ENCODE peak calls at places on chromosome 11, in nine cellular contexts. One of them, this sample, is unnamed.

GRCh38 chr11:69550846-69551245 is 69.4 kb downstream of the LINC01488 start:
- DNase-seq in SW 1271: no peak
- DNase-seq in AG04450: no peak
- DNase-seq in stromal cell of bone marrow: no peak
- DNase-seq in iPS-NIHi11: no peak
- DNase-seq in head of caudate nucleus: no peak
- DNase-seq in cardiac fibroblast: no peak
- DNase-seq in NCI-H2029: no peak
- DNase-seq in GM12891: no peak
- DNase-seq in this sample: no peak

GRCh38 chr11:19977941-19978340 is 182.3 kb downstream of the DBX1 start:
- DNase-seq in AG04450: no peak
- DNase-seq in SW 1271: no peak
- DNase-seq in head of caudate nucleus: no peak
- DNase-seq in stromal cell of bone marrow: no peak
- DNase-seq in iPS-NIHi11: no peak
- DNase-seq in GM12891: no peak
- DNase-seq in cardiac fibroblast: no peak
- DNase-seq in NCI-H2029: no peak
- DNase-seq in this sample: no peak

GRCh38 chr11:116171271-116172140 is 601.3 kb downstream of the BUD13 start:
- DNase-seq in head of caudate nucleus: peak
- DNase-seq in AG04450: no peak
- DNase-seq in GM12891: no peak
- DNase-seq in NCI-H2029: no peak
- DNase-seq in stromal cell of bone marrow: no peak
- DNase-seq in cardiac fibroblast: no peak
- DNase-seq in iPS-NIHi11: no peak
- DNase-seq in SW 1271: no peak
- DNase-seq in this sample: no peak

GRCh38 chr11:44600261-44600660 is 34.8 kb downstream of the CD82 start:
- DNase-seq in iPS-NIHi11: no peak
- DNase-seq in head of caudate nucleus: peak
- DNase-seq in NCI-H2029: no peak
- DNase-seq in cardiac fibroblast: no peak
- DNase-seq in stromal cell of bone marrow: no peak
- DNase-seq in GM12891: no peak
- DNase-seq in SW 1271: no peak
- DNase-seq in AG04450: no peak
- DNase-seq in this sample: no peak

GRCh38 chr11:70786021-70786665 is 387.8 kb downstream of the CTTN start:
- DNase-seq in cardiac fibroblast: no peak
- DNase-seq in NCI-H2029: no peak
- DNase-seq in iPS-NIHi11: no peak
- DNase-seq in head of caudate nucleus: no peak
- DNase-seq in AG04450: no peak
- DNase-seq in GM12891: no peak
- DNase-seq in stromal cell of bone marrow: no peak
- DNase-seq in SW 1271: no peak
- DNase-seq in this sample: no peak

GRCh38 chr11:27216268-27217149 is 146.5 kb downstream of the CCDC34 start:
- DNase-seq in cardiac fibroblast: peak
- DNase-seq in GM12891: no peak
- DNase-seq in stromal cell of bone marrow: no peak
- DNase-seq in SW 1271: no peak
- DNase-seq in AG04450: no peak
- DNase-seq in head of caudate nucleus: no peak
- DNase-seq in iPS-NIHi11: no peak
- DNase-seq in NCI-H2029: peak
- DNase-seq in this sample: no peak

GRCh38 chr11:68020575-68020974 is 9.9 kb upstream of the NDUFS8 start:
- DNase-seq in NCI-H2029: no peak
- DNase-seq in cardiac fibroblast: peak
- DNase-seq in stromal cell of bone marrow: no peak
- DNase-seq in SW 1271: peak
- DNase-seq in iPS-NIHi11: peak
- DNase-seq in head of caudate nucleus: no peak
- DNase-seq in AG04450: no peak
- DNase-seq in GM12891: no peak
- DNase-seq in this sample: peak

GRCh38 chr11:69949327-69949726 is 128.8 kb upstream of the ANO1 start:
- DNase-seq in stromal cell of bone marrow: peak
- DNase-seq in NCI-H2029: no peak
- DNase-seq in SW 1271: peak
- DNase-seq in GM12891: no peak
- DNase-seq in AG04450: no peak
- DNase-seq in iPS-NIHi11: peak
- DNase-seq in cardiac fibroblast: peak
- DNase-seq in head of caudate nucleus: no peak
- DNase-seq in this sample: no peak

GRCh38 chr11:116215471-116216113 is 557.2 kb downstream of the BUD13 start:
- DNase-seq in cardiac fibroblast: no peak
- DNase-seq in AG04450: no peak
- DNase-seq in head of caudate nucleus: no peak
- DNase-seq in stromal cell of bone marrow: no peak
- DNase-seq in NCI-H2029: no peak
- DNase-seq in SW 1271: no peak
- DNase-seq in GM12891: no peak
- DNase-seq in iPS-NIHi11: peak
- DNase-seq in this sample: no peak

GRCh38 chr11:133530501-133530835 is 1.8 kb downstream of the OPCML start:
- DNase-seq in SW 1271: no peak
- DNase-seq in NCI-H2029: no peak
- DNase-seq in iPS-NIHi11: peak
- DNase-seq in stromal cell of bone marrow: no peak
- DNase-seq in cardiac fibroblast: no peak
- DNase-seq in head of caudate nucleus: peak
- DNase-seq in AG04450: no peak
- DNase-seq in GM12891: no peak
- DNase-seq in this sample: no peak

GRCh38 chr11:102186836-102187235 is 76.6 kb downstream of the YAP1 start:
- DNase-seq in stromal cell of bone marrow: no peak
- DNase-seq in GM12891: no peak
- DNase-seq in iPS-NIHi11: peak
- DNase-seq in head of caudate nucleus: no peak
- DNase-seq in SW 1271: no peak
- DNase-seq in cardiac fibroblast: no peak
- DNase-seq in AG04450: no peak
- DNase-seq in NCI-H2029: no peak
- DNase-seq in this sample: no peak

GRCh38 chr11:2194877-2195755 is 23.5 kb upstream of the TH start:
- DNase-seq in iPS-NIHi11: peak
- DNase-seq in stromal cell of bone marrow: no peak
- DNase-seq in head of caudate nucleus: peak
- DNase-seq in GM12891: peak
- DNase-seq in AG04450: no peak
- DNase-seq in SW 1271: peak
- DNase-seq in cardiac fibroblast: peak
- DNase-seq in NCI-H2029: no peak
- DNase-seq in this sample: peak

GRCh38 chr11:11186249-11186648 is 166.8 kb downstream of the CSNK2A3 start:
- DNase-seq in NCI-H2029: no peak
- DNase-seq in cardiac fibroblast: no peak
- DNase-seq in AG04450: no peak
- DNase-seq in stromal cell of bone marrow: no peak
- DNase-seq in GM12891: no peak
- DNase-seq in SW 1271: no peak
- DNase-seq in iPS-NIHi11: no peak
- DNase-seq in head of caudate nucleus: no peak
- DNase-seq in this sample: no peak

GRCh38 chr11:279040-279965 is 1.1 kb downstream of the NLRP6 start:
- DNase-seq in iPS-NIHi11: no peak
- DNase-seq in AG04450: no peak
- DNase-seq in GM12891: peak
- DNase-seq in head of caudate nucleus: no peak
- DNase-seq in SW 1271: no peak
- DNase-seq in NCI-H2029: no peak
- DNase-seq in stromal cell of bone marrow: no peak
- DNase-seq in cardiac fibroblast: no peak
- DNase-seq in this sample: no peak

GRCh38 chr11:66363805-66364535 is 7.6 kb downstream of the SLC29A2 start:
- DNase-seq in head of caudate nucleus: peak
- DNase-seq in iPS-NIHi11: peak
- DNase-seq in AG04450: no peak
- DNase-seq in NCI-H2029: no peak
- DNase-seq in SW 1271: no peak
- DNase-seq in GM12891: peak
- DNase-seq in stromal cell of bone marrow: no peak
- DNase-seq in cardiac fibroblast: peak
- DNase-seq in this sample: peak

GRCh38 chr11:111982019-111982464 is 43.2 kb upstream of the DLAT start:
- DNase-seq in cardiac fibroblast: peak
- DNase-seq in head of caudate nucleus: peak
- DNase-seq in stromal cell of bone marrow: no peak
- DNase-seq in AG04450: no peak
- DNase-seq in NCI-H2029: peak
- DNase-seq in iPS-NIHi11: peak
- DNase-seq in GM12891: peak
- DNase-seq in SW 1271: peak
- DNase-seq in this sample: no peak

GRCh38 chr11:92697461-92698314 is 271.8 kb upstream of the MTNR1B start:
- DNase-seq in GM12891: no peak
- DNase-seq in AG04450: no peak
- DNase-seq in stromal cell of bone marrow: peak
- DNase-seq in cardiac fibroblast: no peak
- DNase-seq in NCI-H2029: no peak
- DNase-seq in SW 1271: no peak
- DNase-seq in head of caudate nucleus: no peak
- DNase-seq in iPS-NIHi11: no peak
- DNase-seq in this sample: no peak

GRCh38 chr11:12402027-12402426 is 24.7 kb downstream of the PARVA start:
- DNase-seq in AG04450: no peak
- DNase-seq in head of caudate nucleus: no peak
- DNase-seq in cardiac fibroblast: no peak
- DNase-seq in GM12891: no peak
- DNase-seq in SW 1271: no peak
- DNase-seq in stromal cell of bone marrow: no peak
- DNase-seq in NCI-H2029: no peak
- DNase-seq in iPS-NIHi11: no peak
- DNase-seq in this sample: no peak

GRCh38 chr11:119764108-119764874 is 35.3 kb upstream of the NECTIN1 start:
- DNase-seq in AG04450: no peak
- DNase-seq in cardiac fibroblast: no peak
- DNase-seq in GM12891: no peak
- DNase-seq in stromal cell of bone marrow: peak
- DNase-seq in NCI-H2029: peak
- DNase-seq in SW 1271: no peak
- DNase-seq in iPS-NIHi11: no peak
- DNase-seq in head of caudate nucleus: peak
- DNase-seq in this sample: no peak

GRCh38 chr11:122782222-122782621 is 56.1 kb upstream of the CRTAM start:
- DNase-seq in iPS-NIHi11: no peak
- DNase-seq in GM12891: no peak
- DNase-seq in cardiac fibroblast: peak
- DNase-seq in stromal cell of bone marrow: no peak
- DNase-seq in head of caudate nucleus: no peak
- DNase-seq in AG04450: no peak
- DNase-seq in NCI-H2029: no peak
- DNase-seq in SW 1271: no peak
- DNase-seq in this sample: no peak

GRCh38 chr11:1303973-1304372 is 5.5 kb downstream of the TOLLIP start:
- DNase-seq in SW 1271: no peak
- DNase-seq in NCI-H2029: no peak
- DNase-seq in AG04450: no peak
- DNase-seq in GM12891: no peak
- DNase-seq in cardiac fibroblast: no peak
- DNase-seq in iPS-NIHi11: no peak
- DNase-seq in stromal cell of bone marrow: no peak
- DNase-seq in head of caudate nucleus: no peak
- DNase-seq in this sample: no peak

GRCh38 chr11:62461740-62462522 is 43.1 kb downstream of the SCGB1A1 start:
- DNase-seq in head of caudate nucleus: no peak
- DNase-seq in stromal cell of bone marrow: no peak
- DNase-seq in SW 1271: no peak
- DNase-seq in iPS-NIHi11: no peak
- DNase-seq in cardiac fibroblast: peak
- DNase-seq in NCI-H2029: no peak
- DNase-seq in GM12891: no peak
- DNase-seq in AG04450: no peak
- DNase-seq in this sample: no peak

GRCh38 chr11:16356751-16357365 is 512 bp upstream of the SOX6 start:
- DNase-seq in stromal cell of bone marrow: peak
- DNase-seq in GM12891: no peak
- DNase-seq in head of caudate nucleus: peak
- DNase-seq in SW 1271: no peak
- DNase-seq in NCI-H2029: no peak
- DNase-seq in iPS-NIHi11: no peak
- DNase-seq in cardiac fibroblast: no peak
- DNase-seq in AG04450: no peak
- DNase-seq in this sample: no peak

GRCh38 chr11:26285593-26285992 is 46.3 kb upstream of the ANO3 start:
- DNase-seq in head of caudate nucleus: no peak
- DNase-seq in SW 1271: no peak
- DNase-seq in iPS-NIHi11: no peak
- DNase-seq in cardiac fibroblast: no peak
- DNase-seq in AG04450: no peak
- DNase-seq in stromal cell of bone marrow: no peak
- DNase-seq in NCI-H2029: no peak
- DNase-seq in GM12891: no peak
- DNase-seq in this sample: peak

GRCh38 chr11:70271635-70271953 is 1.1 kb downstream of the PPFIA1 start:
- DNase-seq in SW 1271: no peak
- DNase-seq in stromal cell of bone marrow: no peak
- DNase-seq in NCI-H2029: no peak
- DNase-seq in GM12891: no peak
- DNase-seq in iPS-NIHi11: no peak
- DNase-seq in head of caudate nucleus: no peak
- DNase-seq in cardiac fibroblast: no peak
- DNase-seq in AG04450: no peak
- DNase-seq in this sample: no peak

GRCh38 chr11:11513438-11513837 is 108.4 kb downstream of the GALNT18 start:
- DNase-seq in stromal cell of bone marrow: peak
- DNase-seq in AG04450: no peak
- DNase-seq in GM12891: no peak
- DNase-seq in iPS-NIHi11: no peak
- DNase-seq in SW 1271: no peak
- DNase-seq in NCI-H2029: no peak
- DNase-seq in cardiac fibroblast: no peak
- DNase-seq in head of caudate nucleus: no peak
- DNase-seq in this sample: no peak

GRCh38 chr11:67674442-67674871 is at the start of gene ALDH3B2:
- DNase-seq in NCI-H2029: no peak
- DNase-seq in SW 1271: no peak
- DNase-seq in cardiac fibroblast: no peak
- DNase-seq in stromal cell of bone marrow: no peak
- DNase-seq in GM12891: no peak
- DNase-seq in iPS-NIHi11: peak
- DNase-seq in head of caudate nucleus: no peak
- DNase-seq in AG04450: no peak
- DNase-seq in this sample: no peak

GRCh38 chr11:128814856-128815705 is 52.0 kb downstream of the KCNJ1 start:
- DNase-seq in head of caudate nucleus: no peak
- DNase-seq in GM12891: no peak
- DNase-seq in stromal cell of bone marrow: peak
- DNase-seq in iPS-NIHi11: peak
- DNase-seq in AG04450: peak
- DNase-seq in SW 1271: peak
- DNase-seq in cardiac fibroblast: peak
- DNase-seq in NCI-H2029: no peak
- DNase-seq in this sample: no peak

GRCh38 chr11:133821776-133822175 is 23.5 kb downstream of the SPATA19 start:
- DNase-seq in stromal cell of bone marrow: no peak
- DNase-seq in AG04450: no peak
- DNase-seq in SW 1271: no peak
- DNase-seq in cardiac fibroblast: peak
- DNase-seq in iPS-NIHi11: peak
- DNase-seq in head of caudate nucleus: peak
- DNase-seq in NCI-H2029: peak
- DNase-seq in GM12891: peak
- DNase-seq in this sample: peak

GRCh38 chr11:74720596-74721478 is 10.4 kb downstream of the CHRDL2 start:
- DNase-seq in cardiac fibroblast: peak
- DNase-seq in stromal cell of bone marrow: no peak
- DNase-seq in iPS-NIHi11: no peak
- DNase-seq in head of caudate nucleus: peak
- DNase-seq in NCI-H2029: no peak
- DNase-seq in GM12891: no peak
- DNase-seq in AG04450: peak
- DNase-seq in SW 1271: no peak
- DNase-seq in this sample: no peak

GRCh38 chr11:61384271-61385242 is 7.8 kb upstream of the TMEM216 start:
- DNase-seq in SW 1271: no peak
- DNase-seq in AG04450: no peak
- DNase-seq in stromal cell of bone marrow: no peak
- DNase-seq in head of caudate nucleus: no peak
- DNase-seq in iPS-NIHi11: peak
- DNase-seq in cardiac fibroblast: peak
- DNase-seq in GM12891: no peak
- DNase-seq in NCI-H2029: no peak
- DNase-seq in this sample: no peak